ENCODE peak calls at places on chromosomes 16 and 17, in nine cellular contexts. E, U, B, C, D, P, R, V and Z are unnamed samples. For H3K4me1, the result is how much of the 10 kb centered on the place peaks cover.

GRCh38 chr16:82061861-82062525 is 26.9 kb downstream of the HSD17B2 start:
- DNase-seq in U (peak), C (no peak), R (peak), V (no peak), B (no peak), P (no peak), D (peak), E (no peak), Z (no peak)

GRCh38 chr17:74176546-74177001 is 26.9 kb upstream of the RPL38 start:
- DNase-seq in B (peak), V (peak), D (peak), U (peak), E (peak), P (peak), C (peak), R (peak), Z (no peak)

GRCh38 chr16:62625291-62625690 is 589.1 kb upstream of the CDH8 start:
- DNase-seq in D (no peak), V (no peak), B (no peak), E (no peak), P (no peak), R (no peak), U (no peak), C (no peak), Z (no peak)

GRCh38 chr17:78313735-78314648 is 45.9 kb downstream of the SOCS3 start:
- DNase-seq in R (peak), V (peak), B (peak), D (peak), U (peak), E (peak), C (peak), P (peak), Z (peak)

GRCh38 chr16:10827691-10828341 is 9.2 kb upstream of the TVP23A start:
- DNase-seq in P (peak), D (no peak), V (no peak), U (no peak), B (peak), E (no peak), C (peak), R (peak), Z (peak)

GRCh38 chr17:73770115-73770848 is 126.0 kb upstream of the SDK2 start:
- DNase-seq in D (peak), C (peak), P (peak), V (no peak), U (peak), B (peak), E (no peak), R (peak), Z (peak)

GRCh38 chr17:64252831-64253230 is 10.2 kb downstream of the TEX2 start:
- DNase-seq in V (no peak), E (no peak), R (no peak), D (peak), U (no peak), P (no peak), B (no peak), C (no peak), Z (no peak)

GRCh38 chr17:77045441-77046041 is 95.2 kb upstream of the SEC14L1 start:
- DNase-seq in D (no peak), P (no peak), R (peak), C (no peak), V (no peak), B (no peak), E (no peak), U (no peak), Z (no peak)

GRCh38 chr16:50593410-50594139 is 45.4 kb downstream of the NKD1 start:
- DNase-seq in D (peak), U (peak), P (no peak), B (no peak), R (no peak), E (no peak), C (no peak), V (peak), Z (no peak)

GRCh38 chr16:21646091-21646490 is 6.3 kb downstream of the IGSF6 start:
- DNase-seq in R (no peak), C (no peak), U (no peak), B (no peak), D (no peak), P (no peak), E (no peak), V (no peak), Z (no peak)

GRCh38 chr16:84953051-84953746 is 58.1 kb downstream of the ZDHHC7 start:
- DNase-seq in U (no peak), V (no peak), E (no peak), P (no peak), C (no peak), B (no peak), D (no peak), R (no peak), Z (no peak)

GRCh38 chr17:38903404-38903803 is 22.0 kb upstream of the LASP1NB start:
- DNase-seq in U (no peak), V (no peak), B (no peak), R (no peak), C (no peak), D (no peak), E (no peak), P (no peak), Z (no peak)
- H3K4me1 ChIP-seq in U (under half), V (under half), B (under half), R (under half), C (half or more), D (under half), E (half or more), P (under half), Z (half or more)

DNA sequence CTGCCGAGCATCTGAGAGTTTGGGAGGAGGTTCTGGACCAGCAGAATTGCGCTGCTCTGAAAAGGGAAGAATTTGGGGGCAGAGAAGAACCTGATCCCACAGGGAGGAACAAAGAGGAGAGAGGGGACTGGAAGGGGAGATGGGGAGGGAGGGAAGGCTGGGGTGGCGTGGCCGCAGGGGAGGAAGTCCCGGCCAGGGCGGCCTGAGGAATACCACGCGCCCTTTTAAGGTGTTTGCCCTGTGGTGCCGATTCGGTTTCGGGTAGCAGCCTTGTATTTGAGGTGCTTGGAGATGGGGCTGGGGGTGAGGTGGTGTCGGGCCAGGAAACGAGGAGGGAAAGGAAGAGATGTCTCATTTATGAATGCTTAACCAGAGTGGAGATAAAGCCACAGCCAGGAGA is 51.3 kb downstream of the AKAP1 start:
- DNase-seq in P (no peak), B (no peak), R (no peak), U (no peak), E (no peak), C (no peak), D (no peak), V (no peak), Z (no peak)
- H3K27ac ChIP-seq in P (no peak), B (no peak), R (no peak), U (no peak), E (no peak), C (no peak), D (no peak), V (peak), Z (no peak)

DNA sequence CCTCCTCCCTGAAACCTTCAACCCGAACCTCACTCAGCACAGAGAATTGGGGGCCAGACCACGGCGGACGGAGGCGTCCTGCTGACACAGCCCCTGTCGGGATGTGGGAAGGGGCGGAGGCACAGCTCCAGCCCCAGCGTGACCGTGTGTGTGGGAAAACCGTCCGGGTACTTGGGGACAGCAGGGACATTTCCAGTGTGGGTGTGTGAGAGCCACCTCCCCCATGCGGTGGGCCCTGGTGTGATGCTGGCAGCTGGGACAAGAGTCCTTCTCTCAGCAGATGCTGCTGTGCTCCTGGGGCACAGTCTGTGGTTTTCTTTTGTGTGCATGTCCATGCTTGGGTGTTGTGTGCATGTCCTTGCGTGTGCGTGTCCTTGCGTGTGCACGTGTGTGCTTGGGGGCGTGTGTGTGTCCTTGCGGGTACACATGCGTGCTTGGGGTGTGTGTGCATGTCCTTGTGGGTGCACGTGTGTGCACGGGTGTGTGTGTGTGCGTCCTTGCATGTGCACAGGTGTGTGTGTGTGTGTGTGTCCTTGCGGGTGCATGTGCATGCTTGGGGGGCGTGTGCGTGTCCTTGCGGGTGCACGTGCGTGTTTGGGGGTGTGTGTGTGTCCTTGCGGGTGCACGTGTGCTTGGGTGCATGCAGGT is 16.9 kb downstream of the CENPX start:
- DNase-seq in E (no peak), P (no peak), R (no peak), C (no peak), U (no peak), V (no peak), B (no peak), D (no peak), Z (no peak)
- H3K4me3 ChIP-seq in E (no peak), P (no peak), R (no peak), C (no peak), U (no peak), V (no peak), B (no peak), D (no peak), Z (no peak)

DNA sequence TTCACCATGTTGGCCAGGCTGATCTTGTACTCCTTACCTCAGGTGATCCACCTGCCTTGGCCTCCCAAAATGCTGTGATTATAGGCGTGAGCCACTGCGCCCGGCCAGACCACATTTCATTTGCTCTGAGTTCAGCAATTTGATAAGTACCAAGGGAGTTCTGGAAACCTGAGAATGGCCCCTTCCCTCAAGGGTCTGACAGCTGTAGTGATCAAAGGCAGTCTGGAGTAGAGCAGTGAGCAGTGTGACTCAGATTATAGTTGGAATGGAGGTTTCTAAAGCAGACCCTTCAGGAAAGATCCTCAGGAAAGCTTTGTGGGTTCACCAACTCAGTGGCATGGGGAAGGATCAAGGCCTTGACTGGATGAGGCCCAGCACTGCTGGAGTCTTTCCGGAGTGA is 7.1 kb downstream of the PSKH1 start:
- DNase-seq in B (no peak), P (no peak), C (no peak), D (no peak), U (no peak), V (no peak), E (no peak), R (no peak), Z (no peak)
- H3K4me1 ChIP-seq in B (under half), P (under half), C (half or more), D (under half), U (under half), V (under half), E (under half), R (under half), Z (under half)

DNA sequence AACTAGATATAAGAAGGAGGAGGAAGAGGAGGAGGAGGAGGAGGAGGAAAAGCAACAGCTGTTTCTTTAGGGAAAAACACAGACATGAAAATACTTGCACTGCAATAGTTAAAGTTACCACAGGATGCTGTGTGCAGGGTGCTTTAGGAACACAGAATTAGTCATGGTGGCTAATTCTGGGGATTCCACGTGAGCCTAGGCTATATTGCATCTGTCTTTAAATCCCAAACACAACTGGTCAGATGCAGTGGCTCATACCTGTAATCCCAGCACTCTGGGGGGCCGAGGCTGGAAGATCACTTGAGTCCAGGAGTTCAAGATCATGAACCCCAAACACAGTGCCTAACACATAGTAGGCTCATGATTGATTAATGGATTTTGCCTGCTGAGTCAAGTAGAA is 155.3 kb upstream of the C16orf82 start:
- DNase-seq in V (no peak), U (no peak), B (no peak), E (no peak), R (no peak), C (no peak), P (no peak), D (no peak), Z (no peak)
- H3K27ac ChIP-seq in V (no peak), U (no peak), B (no peak), E (no peak), R (no peak), C (no peak), P (no peak), D (no peak), Z (no peak)